ENCODE peak calls at places on chromosomes 1 and 21, in seven cellular contexts. O is H1, R is neural progenitor cell, G is adipocyte, D is GM23248, S is neuronal stem cell, J is kidney. A is an unnamed sample. For H3K4me1 and H3K36me3, the result is how much of the 10 kb centered on the place peaks cover.

GRCh38 chr1:41641483-41641829 is 157.0 kb upstream of the EDN2 start:
- DNase-seq in S (no peak), R (no peak), O (no peak), G (no peak), D (no peak), J (no peak), A (no peak)

GRCh38 chr21:41065539-41065938 is 102.4 kb upstream of the BACE2 start:
- DNase-seq in R (no peak), D (peak), J (no peak), S (no peak), G (peak), O (no peak), A (no peak)

GRCh38 chr1:230915079-230915478 is 46.8 kb upstream of the C1orf198 start:
- DNase-seq in R (no peak), D (no peak), J (no peak), G (no peak), S (no peak), O (no peak), A (no peak)

GRCh38 chr1:37498872-37499617 is 15.5 kb downstream of the MEAF6 start:
- DNase-seq in R (no peak), G (peak), O (no peak), S (no peak), J (no peak), D (peak), A (peak)

GRCh38 chr1:48673725-48674124 is 103.0 kb downstream of the BEND5 start:
- DNase-seq in S (no peak), J (no peak), G (no peak), O (no peak), R (peak), D (no peak), A (no peak)

GRCh38 chr21:14064296-14064645 is 146.5 kb downstream of the LIPI start:
- DNase-seq in G (peak), R (no peak), J (peak), D (peak), O (no peak), S (no peak), A (no peak)

GRCh38 chr1:83934550-83934949 is 64.4 kb downstream of the TTLL7 start:
- DNase-seq in D (no peak), O (no peak), R (no peak), G (no peak), S (no peak), J (no peak), A (no peak)

GRCh38 chr1:46021046-46021822 is 111.2 kb downstream of the PIK3R3 start:
- DNase-seq in J (no peak), R (no peak), S (no peak), G (no peak), O (no peak), D (no peak), A (no peak)

GRCh38 chr1:155910621-155911121 is 478 bp downstream of the RIT1 start:
- DNase-seq in G (peak), J (no peak), O (no peak), S (peak), R (peak), D (peak), A (peak)

GRCh38 chr1:206035027-206035426 is 11.3 kb upstream of the CTSE start:
- DNase-seq in R (no peak), J (no peak), S (no peak), D (no peak), O (no peak), G (no peak), A (peak)

GRCh38 chr1:10785855-10786638 is 10.4 kb downstream of the CASZ1 start:
- DNase-seq in D (no peak), J (peak), G (no peak), R (no peak), O (no peak), S (no peak), A (no peak)

GRCh38 chr21:32190491-32191144 is 88.2 kb downstream of the MIS18A start:
- DNase-seq in G (no peak), S (no peak), J (no peak), D (no peak), O (no peak), R (no peak), A (no peak)

GRCh38 chr1:94803517-94804441 is 16.4 kb upstream of the SLC44A3 start:
- DNase-seq in O (no peak), J (no peak), R (no peak), D (no peak), S (no peak), G (no peak), A (peak)

GRCh38 chr1:205664399-205665108 is 15.8 kb downstream of the SLC45A3 start:
- DNase-seq in G (no peak), J (peak), O (no peak), D (no peak), S (no peak), R (no peak), A (peak)

GRCh38 chr1:206032356-206033140 is 8.9 kb upstream of the CTSE start:
- DNase-seq in R (no peak), S (no peak), J (no peak), G (no peak), D (no peak), O (no peak), A (no peak)

GRCh38 chr1:17265162-17265561 is 16.3 kb downstream of the PADI3 start:
- DNase-seq in S (no peak), O (no peak), R (peak), J (no peak), G (peak), D (peak), A (no peak)

GRCh38 chr1:15412843-15413242 is 3.2 kb downstream of the EFHD2 start:
- DNase-seq in J (peak), D (no peak), R (no peak), S (no peak), G (no peak), O (no peak), A (peak)

GRCh38 chr1:15413563-15414449 is 4.1 kb downstream of the EFHD2 start:
- DNase-seq in G (no peak), R (no peak), O (no peak), S (no peak), D (no peak), J (no peak), A (peak)

GRCh38 chr1:15411593-15412487 is 2.2 kb downstream of the EFHD2 start:
- DNase-seq in J (peak), G (peak), D (peak), R (no peak), S (no peak), O (no peak), A (peak)

GRCh38 chr1:15412488-15412800 is 2.8 kb downstream of the EFHD2 start:
- DNase-seq in G (no peak), R (no peak), D (no peak), O (no peak), J (no peak), S (no peak), A (peak)

DNA sequence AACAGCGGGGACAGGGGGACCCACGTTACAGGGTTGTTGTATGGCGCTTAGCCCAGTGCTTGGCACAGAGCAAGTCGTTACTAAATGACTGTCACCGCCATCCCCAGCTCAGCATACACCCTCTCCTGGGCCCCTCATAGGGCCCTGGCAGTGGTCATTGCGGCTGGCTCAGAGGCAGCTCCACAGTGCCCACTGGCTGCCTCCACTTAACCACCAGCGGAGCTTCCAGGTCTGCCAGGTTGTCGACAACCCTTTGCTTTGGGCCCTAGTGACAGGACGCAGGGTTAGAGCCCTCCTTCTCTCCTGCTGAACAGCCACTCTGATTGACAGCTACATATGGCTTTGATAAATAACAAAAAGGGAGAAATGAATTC is 4.7 kb downstream of the EFHD2 start:
- DNase-seq in S (no peak), J (no peak), R (no peak), D (no peak), O (no peak), G (no peak), A (no peak)
- H3K4me1 ChIP-seq in S (under half), J (under half), R (under half), D (under half), O (under half), G (under half), A (half or more)

GRCh38 chr1:21937034-21937371 is at the start of gene HSPG2:
- DNase-seq in O (no peak), G (no peak), D (no peak), J (no peak), S (no peak), R (no peak), A (no peak)
- H3K9ac ChIP-seq in O (peak), G (peak), D (peak), J (peak), S (peak), R (no peak), A (peak)

GRCh38 chr1:944341-945325 is 14.4 kb downstream of the NOC2L start:
- DNase-seq in O (no peak), D (peak), G (no peak), R (no peak), S (no peak), J (peak), A (no peak)
- H3K36me3 ChIP-seq in O (under half), D (under half), G (under half), R (under half), S (under half), J (under half), A (under half)

DNA sequence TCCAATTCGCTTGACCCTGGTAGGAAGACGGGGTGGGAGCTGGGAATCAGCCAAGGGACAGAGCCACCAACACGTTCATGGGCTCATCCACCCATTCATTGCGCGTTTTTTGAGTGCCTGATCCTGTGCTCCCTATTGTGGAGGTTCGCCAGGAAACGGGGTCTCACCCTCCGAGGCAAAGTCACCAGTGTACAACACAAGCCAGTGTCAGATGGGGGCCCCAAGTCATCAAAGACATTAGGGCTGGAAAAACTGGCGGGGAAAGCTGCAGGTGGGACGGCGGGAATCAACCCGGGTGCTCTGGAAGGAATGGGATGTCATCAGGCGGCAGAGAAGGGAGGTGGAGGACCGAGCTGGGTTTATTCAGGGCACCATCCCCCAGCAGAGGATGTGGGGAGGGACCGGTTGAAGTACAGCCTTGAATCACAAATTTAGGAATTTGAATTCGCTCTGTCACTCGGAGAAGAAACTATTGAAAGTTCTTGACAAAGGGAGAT is 667 bp upstream of the NID1 start:
- DNase-seq in O (no peak), R (peak), D (peak), J (no peak), S (no peak), G (no peak), A (no peak)
- H3K4me1 ChIP-seq in O (under half), R (under half), D (under half), J (under half), S (under half), G (under half), A (under half)

GRCh38 chr1:160672789-160673695 is 26.2 kb upstream of the SLAMF1 start:
- DNase-seq in S (no peak), R (no peak), D (no peak), O (no peak), J (no peak), G (no peak), A (no peak)
- H3K9ac ChIP-seq in S (no peak), R (no peak), D (no peak), O (no peak), J (no peak), G (no peak), A (no peak)